ENCODE peak calls at places on chromosome 13, in ten cellular contexts. One of them, this sample, is unnamed.

GRCh38 chr13:113421673-113422270 is 31.5 kb downstream of the ADPRHL1 start:
- DNase-seq in heart left ventricle: no peak
- DNase-seq in body of pancreas: no peak
- DNase-seq in uterus: no peak
- DNase-seq in ovary: peak
- DNase-seq in breast epithelium: no peak
- DNase-seq in tibial nerve: no peak
- DNase-seq in IMR-90: peak
- DNase-seq in spleen: no peak
- DNase-seq in GM12892: no peak
- DNase-seq in this sample: no peak

GRCh38 chr13:68232351-68233130 is 1002.4 kb upstream of the PCDH9 start:
- DNase-seq in GM12892: no peak
- DNase-seq in spleen: no peak
- DNase-seq in uterus: no peak
- DNase-seq in tibial nerve: no peak
- DNase-seq in heart left ventricle: no peak
- DNase-seq in ovary: no peak
- DNase-seq in IMR-90: no peak
- DNase-seq in breast epithelium: no peak
- DNase-seq in body of pancreas: no peak
- DNase-seq in this sample: no peak

GRCh38 chr13:83692800-83693199 is 189.5 kb downstream of the SLITRK1 start:
- DNase-seq in ovary: no peak
- DNase-seq in body of pancreas: no peak
- DNase-seq in heart left ventricle: no peak
- DNase-seq in IMR-90: no peak
- DNase-seq in breast epithelium: no peak
- DNase-seq in tibial nerve: no peak
- DNase-seq in spleen: no peak
- DNase-seq in GM12892: no peak
- DNase-seq in uterus: no peak
- DNase-seq in this sample: no peak

GRCh38 chr13:95533545-95534135 is 18.9 kb upstream of the CLDN10 start:
- DNase-seq in GM12892: no peak
- DNase-seq in breast epithelium: no peak
- DNase-seq in heart left ventricle: no peak
- DNase-seq in tibial nerve: no peak
- DNase-seq in ovary: no peak
- DNase-seq in uterus: no peak
- DNase-seq in spleen: no peak
- DNase-seq in body of pancreas: peak
- DNase-seq in IMR-90: no peak
- DNase-seq in this sample: no peak

GRCh38 chr13:107568181-107568580 is 647.2 kb downstream of the LIG4 start:
- DNase-seq in spleen: no peak
- DNase-seq in breast epithelium: no peak
- DNase-seq in uterus: no peak
- DNase-seq in heart left ventricle: no peak
- DNase-seq in ovary: no peak
- DNase-seq in body of pancreas: no peak
- DNase-seq in GM12892: no peak
- DNase-seq in IMR-90: peak
- DNase-seq in tibial nerve: no peak
- DNase-seq in this sample: no peak

GRCh38 chr13:46738055-46738454 is 58.9 kb downstream of the ESD start:
- DNase-seq in heart left ventricle: no peak
- DNase-seq in IMR-90: peak
- DNase-seq in body of pancreas: no peak
- DNase-seq in GM12892: no peak
- DNase-seq in uterus: no peak
- DNase-seq in ovary: no peak
- DNase-seq in breast epithelium: no peak
- DNase-seq in spleen: no peak
- DNase-seq in tibial nerve: no peak
- DNase-seq in this sample: no peak

GRCh38 chr13:38730332-38730731 is 43.5 kb downstream of the FREM2 start:
- DNase-seq in GM12892: no peak
- DNase-seq in ovary: no peak
- DNase-seq in breast epithelium: no peak
- DNase-seq in heart left ventricle: no peak
- DNase-seq in body of pancreas: no peak
- DNase-seq in IMR-90: no peak
- DNase-seq in uterus: no peak
- DNase-seq in tibial nerve: no peak
- DNase-seq in spleen: no peak
- DNase-seq in this sample: no peak

GRCh38 chr13:59776924-59777690 is 386.6 kb downstream of the DIAPH3 start:
- DNase-seq in spleen: no peak
- DNase-seq in tibial nerve: no peak
- DNase-seq in IMR-90: peak
- DNase-seq in body of pancreas: no peak
- DNase-seq in GM12892: no peak
- DNase-seq in uterus: no peak
- DNase-seq in breast epithelium: no peak
- DNase-seq in heart left ventricle: no peak
- DNase-seq in ovary: no peak
- DNase-seq in this sample: no peak

GRCh38 chr13:112446347-112446861 is 70.2 kb downstream of the SPACA7 start:
- DNase-seq in tibial nerve: no peak
- DNase-seq in spleen: peak
- DNase-seq in ovary: no peak
- DNase-seq in heart left ventricle: no peak
- DNase-seq in IMR-90: no peak
- DNase-seq in GM12892: no peak
- DNase-seq in body of pancreas: no peak
- DNase-seq in uterus: no peak
- DNase-seq in breast epithelium: no peak
- DNase-seq in this sample: no peak

DNA sequence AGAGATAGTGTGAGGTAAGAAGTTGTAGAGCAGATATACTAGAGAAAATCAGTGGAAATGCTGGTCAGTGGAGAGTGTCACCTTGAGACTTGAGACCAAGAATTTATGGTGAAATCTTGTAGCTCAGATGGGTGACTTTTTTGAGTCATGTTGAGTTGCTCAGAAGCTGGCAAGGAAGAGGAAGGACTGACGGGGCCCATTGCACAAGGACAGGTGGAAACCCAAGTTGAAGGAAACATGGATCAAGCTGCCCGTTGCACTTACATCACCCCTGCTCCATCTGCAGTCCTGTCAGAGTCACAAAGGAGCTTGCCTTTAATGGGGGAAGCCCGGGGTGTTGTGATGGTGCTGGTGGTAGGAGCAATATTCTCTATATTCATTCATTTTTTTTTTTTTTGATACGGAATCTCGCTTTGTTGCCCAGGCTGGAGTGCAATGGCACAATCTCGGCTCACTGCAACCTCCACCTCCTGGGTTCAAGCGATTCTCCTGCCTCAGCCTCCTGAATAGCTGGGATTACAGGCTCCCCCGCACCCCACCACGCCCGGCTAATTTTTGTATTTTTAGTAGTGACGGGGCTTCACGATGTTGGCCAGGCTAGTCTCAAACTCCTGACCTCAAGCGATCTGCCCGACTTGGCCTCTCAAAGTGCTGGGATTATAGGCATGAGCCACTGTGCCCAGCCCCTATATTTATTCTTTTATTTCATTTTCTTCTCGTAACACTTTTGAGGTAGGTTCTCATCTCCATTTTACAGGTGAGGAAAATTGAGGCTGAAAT is 27.4 kb downstream of the UBAC2 start:
- DNase-seq in GM12892: no peak
- DNase-seq in breast epithelium: no peak
- DNase-seq in tibial nerve: no peak
- DNase-seq in heart left ventricle: no peak
- DNase-seq in spleen: no peak
- DNase-seq in IMR-90: no peak
- DNase-seq in ovary: no peak
- DNase-seq in body of pancreas: no peak
- DNase-seq in uterus: no peak
- DNase-seq in this sample: no peak
- TF ChIP-seq POLR2A in GM12892: no peak
- TF ChIP-seq POLR2A in breast epithelium: no peak
- TF ChIP-seq POLR2A in tibial nerve: no peak
- TF ChIP-seq POLR2A in heart left ventricle: no peak
- TF ChIP-seq POLR2A in spleen: no peak
- TF ChIP-seq POLR2A in IMR-90: no peak
- TF ChIP-seq POLR2A in ovary: no peak
- TF ChIP-seq POLR2A in body of pancreas: no peak
- TF ChIP-seq POLR2A in uterus: no peak
- TF ChIP-seq POLR2A in this sample: no peak

DNA sequence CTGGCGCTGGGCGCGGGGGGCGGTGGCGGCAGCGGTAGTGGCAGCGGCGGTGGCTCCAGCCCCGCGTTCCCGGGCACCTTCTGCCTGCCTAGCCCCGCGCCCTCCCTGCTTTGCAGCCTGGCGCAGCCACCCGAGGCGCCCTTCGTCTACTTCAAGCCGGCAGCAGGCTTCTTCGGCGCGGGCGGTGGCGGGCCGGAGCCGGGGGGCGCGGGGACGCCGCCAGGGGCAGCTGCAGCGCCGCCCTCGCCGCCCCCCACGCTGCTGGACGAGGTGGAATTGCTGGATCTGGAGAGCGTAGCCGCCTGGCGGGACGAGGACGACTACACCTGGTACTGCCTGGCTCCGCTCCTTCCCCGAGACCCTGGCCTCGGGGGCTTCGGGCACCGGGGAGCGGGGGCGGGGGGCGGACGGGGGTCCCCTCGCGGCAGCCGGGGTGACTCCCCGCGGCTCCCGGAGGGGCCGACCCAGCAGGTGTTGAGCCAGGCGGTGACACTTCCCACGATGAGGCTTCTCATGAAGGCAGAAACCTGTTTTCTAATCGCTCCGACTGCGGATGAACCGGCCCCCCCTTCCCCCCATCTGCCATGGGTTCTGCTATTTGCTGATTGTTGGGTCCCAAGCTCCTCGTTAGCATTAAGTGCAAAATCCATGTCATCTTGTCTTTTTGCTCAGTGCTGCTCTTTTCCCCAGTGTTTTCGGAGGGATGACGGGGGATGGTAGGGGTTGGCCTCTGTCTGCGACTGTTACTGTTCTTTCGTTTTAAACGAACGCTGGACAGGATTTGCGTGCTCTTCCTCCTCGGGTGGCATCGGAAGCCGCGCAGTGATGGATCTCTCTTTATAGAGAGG is 948 bp downstream of the SLAIN1 start:
- DNase-seq in GM12892: peak
- DNase-seq in uterus: peak
- DNase-seq in tibial nerve: no peak
- DNase-seq in heart left ventricle: peak
- DNase-seq in ovary: peak
- DNase-seq in breast epithelium: no peak
- DNase-seq in IMR-90: no peak
- DNase-seq in spleen: peak
- DNase-seq in body of pancreas: peak
- DNase-seq in this sample: peak
- TF ChIP-seq POLR2A in GM12892: no peak
- TF ChIP-seq POLR2A in uterus: no peak
- TF ChIP-seq POLR2A in tibial nerve: no peak
- TF ChIP-seq POLR2A in heart left ventricle: no peak
- TF ChIP-seq POLR2A in ovary: no peak
- TF ChIP-seq POLR2A in breast epithelium: no peak
- TF ChIP-seq POLR2A in IMR-90: no peak
- TF ChIP-seq POLR2A in spleen: no peak
- TF ChIP-seq POLR2A in body of pancreas: no peak
- TF ChIP-seq POLR2A in this sample: no peak

DNA sequence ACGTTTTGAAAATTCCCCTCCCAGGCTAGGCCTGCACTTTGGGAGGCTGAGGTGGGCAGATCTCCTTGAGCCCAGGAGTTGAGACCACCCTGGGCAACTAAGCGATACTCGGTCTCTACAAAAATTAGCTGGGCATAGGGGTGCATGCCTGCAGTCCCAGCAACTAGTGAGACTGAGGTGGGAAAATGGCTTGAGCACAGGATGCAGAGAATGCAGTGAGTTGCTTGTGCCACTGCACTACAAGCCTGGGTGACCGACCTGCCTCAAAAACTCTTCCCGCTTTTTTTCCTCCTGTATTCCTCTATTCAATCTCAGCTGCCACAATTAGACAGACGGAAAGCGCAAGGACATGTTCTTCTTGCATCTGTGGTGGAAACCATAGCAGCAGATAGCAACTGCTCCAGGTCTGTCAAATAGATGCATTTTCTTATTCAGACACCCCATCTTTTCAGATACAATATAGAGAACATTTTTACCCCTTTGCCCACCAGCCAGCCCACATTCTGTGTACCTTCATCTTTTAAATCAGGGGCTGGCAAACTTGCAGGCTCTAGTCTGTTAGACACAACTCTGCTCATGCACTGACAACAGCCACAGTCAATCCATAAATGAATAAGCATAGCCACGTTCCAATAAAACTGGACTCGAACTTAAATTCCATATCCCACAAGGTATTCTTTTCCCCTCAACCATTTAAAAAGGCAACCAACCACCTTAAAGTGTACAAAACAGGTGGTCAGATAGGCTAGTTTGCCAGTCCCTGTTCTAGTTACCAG is 4.8 kb downstream of the TPT1 start:
- DNase-seq in breast epithelium: no peak
- DNase-seq in heart left ventricle: no peak
- DNase-seq in GM12892: no peak
- DNase-seq in uterus: no peak
- DNase-seq in ovary: no peak
- DNase-seq in body of pancreas: no peak
- DNase-seq in spleen: no peak
- DNase-seq in IMR-90: no peak
- DNase-seq in tibial nerve: no peak
- DNase-seq in this sample: no peak
- TF ChIP-seq POLR2A in breast epithelium: no peak
- TF ChIP-seq POLR2A in heart left ventricle: no peak
- TF ChIP-seq POLR2A in GM12892: peak
- TF ChIP-seq POLR2A in uterus: no peak
- TF ChIP-seq POLR2A in ovary: no peak
- TF ChIP-seq POLR2A in body of pancreas: no peak
- TF ChIP-seq POLR2A in spleen: no peak
- TF ChIP-seq POLR2A in IMR-90: no peak
- TF ChIP-seq POLR2A in tibial nerve: no peak
- TF ChIP-seq POLR2A in this sample: peak

DNA sequence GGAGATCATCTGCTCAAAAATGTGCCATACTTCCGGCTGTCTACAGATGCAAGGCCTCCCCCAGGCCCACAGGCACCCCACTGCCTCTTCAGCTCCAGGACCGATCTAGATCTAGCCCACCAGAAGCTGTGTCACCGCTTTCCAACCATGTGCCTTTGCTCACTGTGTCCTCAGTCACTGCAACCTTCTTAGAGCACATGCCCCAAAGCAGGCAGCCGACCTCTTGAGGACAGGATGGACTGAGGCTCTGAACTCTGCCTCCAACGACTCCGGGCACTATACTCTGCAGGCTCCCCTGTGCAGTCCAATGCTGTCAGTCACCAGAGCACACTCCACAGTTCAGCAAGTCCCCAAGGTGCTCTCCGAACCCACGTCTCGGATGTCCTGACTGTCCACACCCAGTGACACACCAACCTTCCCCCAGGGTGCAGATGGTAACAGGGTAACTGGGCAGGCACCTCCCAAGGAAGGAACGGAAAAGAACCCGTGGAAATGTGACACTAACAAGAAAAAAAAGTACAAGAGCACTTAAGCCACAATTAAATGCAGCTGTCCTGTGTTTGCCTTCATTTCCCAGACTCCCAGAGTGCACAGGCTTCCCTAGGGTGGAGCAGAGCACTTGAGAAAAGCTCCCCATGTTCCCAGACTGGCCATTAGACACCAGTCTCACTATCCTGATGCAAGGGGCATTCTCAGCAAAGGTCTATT is 4.8 kb downstream of the STK24 start:
- DNase-seq in ovary: no peak
- DNase-seq in heart left ventricle: no peak
- DNase-seq in GM12892: no peak
- DNase-seq in breast epithelium: no peak
- DNase-seq in IMR-90: peak
- DNase-seq in spleen: peak
- DNase-seq in uterus: no peak
- DNase-seq in tibial nerve: no peak
- DNase-seq in body of pancreas: no peak
- DNase-seq in this sample: peak
- TF ChIP-seq POLR2A in ovary: no peak
- TF ChIP-seq POLR2A in heart left ventricle: no peak
- TF ChIP-seq POLR2A in GM12892: no peak
- TF ChIP-seq POLR2A in breast epithelium: no peak
- TF ChIP-seq POLR2A in IMR-90: no peak
- TF ChIP-seq POLR2A in spleen: no peak
- TF ChIP-seq POLR2A in uterus: no peak
- TF ChIP-seq POLR2A in tibial nerve: no peak
- TF ChIP-seq POLR2A in body of pancreas: no peak
- TF ChIP-seq POLR2A in this sample: no peak

This sample was measured in erythroblast.